ENCODE peak calls at places on chromosomes 6 and 20, in seven cellular contexts. Z is H4; E is cerebellar nuclear complex; I is hepatocyte; Y is HCT116; V is activated CD8-positive, alpha-beta memory T cell treated with anti-CD3 and anti-CD28 coated beads for 48 hours; N is adrenal gland. F is an unnamed sample.

GRCh38 chr6:26754212-26754611 is 94.7 kb upstream of the ZNF322 start:
- DNase-seq in Z (no peak), E (no peak), I (no peak), Y (no peak), V (no peak), N (no peak), F (no peak)

GRCh38 chr6:53846250-53846649 is 51.4 kb downstream of the LRRC1 start:
- DNase-seq in Z (no peak), E (no peak), I (no peak), Y (no peak), V (no peak), N (no peak), F (no peak)

GRCh38 chr20:56630086-56630493 is 984 bp downstream of the TFAP2C start:
- DNase-seq in Z (peak), E (no peak), I (peak), Y (peak), V (no peak), N (peak), F (peak)

GRCh38 chr20:32969356-32970114 is 34.7 kb downstream of the SUN5 start:
- DNase-seq in Z (no peak), E (no peak), I (peak), Y (no peak), V (no peak), N (no peak), F (no peak)

GRCh38 chr6:107600936-107601335 is 111.0 kb downstream of the SOBP start:
- DNase-seq in Z (no peak), E (no peak), I (peak), Y (no peak), V (no peak), N (peak), F (no peak)

GRCh38 chr6:132132911-132133639 is 181.9 kb upstream of the CCN2 start:
- DNase-seq in Z (no peak), E (no peak), I (no peak), Y (no peak), V (no peak), N (no peak), F (no peak)

GRCh38 chr6:55943329-55943728 is 67.9 kb upstream of the BMP5 start:
- DNase-seq in Z (no peak), E (no peak), I (no peak), Y (no peak), V (no peak), N (no peak), F (no peak)

GRCh38 chr6:21382821-21383455 is 210.6 kb upstream of the SOX4 start:
- DNase-seq in Z (no peak), E (no peak), I (no peak), Y (no peak), V (no peak), N (no peak), F (no peak)

GRCh38 chr20:63553251-63553932 is 567 bp upstream of the FNDC11 start:
- DNase-seq in Z (no peak), E (no peak), I (peak), Y (peak), V (peak), N (peak), F (peak)

GRCh38 chr20:23528867-23529431 is 38.0 kb downstream of the CST8 start:
- DNase-seq in Z (no peak), E (no peak), I (peak), Y (peak), V (no peak), N (no peak), F (no peak)

GRCh38 chr6:30829639-30830250 is 54.6 kb upstream of the DDR1 start:
- DNase-seq in Z (no peak), E (no peak), I (no peak), Y (no peak), V (no peak), N (peak), F (no peak)

GRCh38 chr6:151763938-151764680 is 43.4 kb upstream of the ESR1 start:
- DNase-seq in Z (peak), E (no peak), I (peak), Y (peak), V (peak), N (peak), F (peak)

GRCh38 chr6:117906905-117907599 is at the start of gene SLC35F1:
- DNase-seq in Z (no peak), E (no peak), I (peak), Y (no peak), V (peak), N (peak), F (peak)

GRCh38 chr6:11366183-11366933 is 133.9 kb upstream of the NEDD9 start:
- DNase-seq in Z (no peak), E (no peak), I (no peak), Y (no peak), V (peak), N (no peak), F (peak)

GRCh38 chr20:50547956-50548355 is 37.8 kb downstream of the PTPN1 start:
- DNase-seq in Z (no peak), E (no peak), I (no peak), Y (no peak), V (no peak), N (no peak), F (no peak)

GRCh38 chr6:2454180-2454579 is 208.8 kb upstream of the GMDS start:
- DNase-seq in Z (no peak), E (no peak), I (no peak), Y (no peak), V (no peak), N (no peak), F (no peak)

GRCh38 chr6:134287863-134288537 is 29.9 kb downstream of the SGK1 start:
- DNase-seq in Z (no peak), E (no peak), I (no peak), Y (no peak), V (no peak), N (no peak), F (no peak)

GRCh38 chr6:120108061-120108795 is 758.7 kb upstream of the MAN1A1 start:
- DNase-seq in Z (peak), E (no peak), I (no peak), Y (no peak), V (no peak), N (no peak), F (no peak)

GRCh38 chr6:76003686-76004085 is 68.8 kb downstream of the IMPG1 start:
- DNase-seq in Z (no peak), E (no peak), I (no peak), Y (no peak), V (no peak), N (no peak), F (no peak)

GRCh38 chr6:47545223-47545622 is 67.6 kb downstream of the CD2AP start:
- DNase-seq in Z (no peak), E (no peak), I (no peak), Y (no peak), V (no peak), N (no peak), F (no peak)

GRCh38 chr6:227074-227782 is 65.1 kb upstream of the DUSP22 start:
- DNase-seq in Z (no peak), E (no peak), I (no peak), Y (no peak), V (no peak), N (no peak), F (no peak)

GRCh38 chr6:16331328-16332174 is 93.2 kb downstream of the GMPR start:
- DNase-seq in Z (peak), E (no peak), I (peak), Y (no peak), V (no peak), N (peak), F (peak)

GRCh38 chr6:32852018-32852843 is 1.3 kb downstream of the TAP1 start:
- DNase-seq in Z (no peak), E (no peak), I (no peak), Y (no peak), V (no peak), N (peak), F (no peak)

GRCh38 chr6:97422171-97422570 is 139.2 kb upstream of the MMS22L start:
- DNase-seq in Z (no peak), E (no peak), I (no peak), Y (no peak), V (no peak), N (no peak), F (no peak)

GRCh38 chr6:131255911-131256310 is 120.6 kb downstream of the AKAP7 start:
- DNase-seq in Z (peak), E (no peak), I (no peak), Y (no peak), V (no peak), N (no peak), F (no peak)

GRCh38 chr20:3710703-3711417 is 1.5 kb downstream of the SIGLEC1 start:
- DNase-seq in Z (peak), E (no peak), I (peak), Y (peak), V (peak), N (peak), F (peak)

GRCh38 chr6:151071295-151071694 is 168.5 kb upstream of the AKAP12 start:
- DNase-seq in Z (peak), E (no peak), I (no peak), Y (no peak), V (no peak), N (peak), F (no peak)

F was measured in activated naive CD8-positive, alpha-beta T cell treated with anti-CD3 and anti-CD28 coated beads, Interleukin-2, amount 50 U/mL, for 24 hours.